ENCODE peak calls at places on chromosomes 1 and 21, in six cellular contexts. I is activated CD4-positive, alpha-beta T cell treated with anti-CD3 and anti-CD28 coated beads for 24 hours; H is mesenteric fat pad; A is NAMALWA; Z is heart left ventricle; Q is iris pigment epithelial cell. Y is an unnamed sample.

GRCh38 chr1:8026976-8027747 is 1.1 kb upstream of the ERRFI1 start:
- DNase-seq in I (no peak), H (no peak), A (no peak), Z (no peak), Q (peak), Y (no peak)

GRCh38 chr21:16059981-16060380 is 330.2 kb downstream of the USP25 start:
- DNase-seq in I (no peak), H (no peak), A (no peak), Z (no peak), Q (no peak), Y (no peak)

GRCh38 chr1:60553730-60554129 is 480.2 kb upstream of the C1orf87 start:
- DNase-seq in I (no peak), H (no peak), A (no peak), Z (no peak), Q (no peak), Y (no peak)

GRCh38 chr21:31173881-31174555 is 135.7 kb upstream of the KRTAP19-8 start:
- DNase-seq in I (no peak), H (no peak), A (no peak), Z (peak), Q (no peak), Y (no peak)

GRCh38 chr1:87334351-87335174 is 5.9 kb downstream of the LMO4 start:
- DNase-seq in I (no peak), H (no peak), A (peak), Z (no peak), Q (peak), Y (no peak)

GRCh38 chr1:156110252-156110651 is 4.3 kb upstream of the LMNA start:
- DNase-seq in I (no peak), H (no peak), A (no peak), Z (no peak), Q (no peak), Y (no peak)

GRCh38 chr1:64898107-64898861 is 68.1 kb downstream of the JAK1 start:
- DNase-seq in I (no peak), H (no peak), A (peak), Z (peak), Q (peak), Y (peak)

GRCh38 chr1:200364121-200364759 is 45.6 kb downstream of the ZNF281 start:
- DNase-seq in I (no peak), H (no peak), A (no peak), Z (no peak), Q (peak), Y (no peak)

GRCh38 chr21:35164971-35165483 is 115.9 kb upstream of the RUNX1 start:
- DNase-seq in I (no peak), H (no peak), A (no peak), Z (no peak), Q (no peak), Y (no peak)

GRCh38 chr1:117048431-117049133 is 11.5 kb upstream of the TTF2 start:
- DNase-seq in I (no peak), H (no peak), A (no peak), Z (no peak), Q (no peak), Y (no peak)

GRCh38 chr1:144551543-144552424 is 40.9 kb upstream of the PPIAL4F start:
- DNase-seq in I (peak), H (peak), A (peak), Z (peak), Q (peak), Y (no peak)

GRCh38 chr1:244836135-244836521 is 670 bp downstream of the COX20 start:
- DNase-seq in I (no peak), H (no peak), A (peak), Z (no peak), Q (peak), Y (peak)

GRCh38 chr1:202002447-202002846 is 7.9 kb upstream of the ELF3 start:
- DNase-seq in I (no peak), H (no peak), A (no peak), Z (no peak), Q (no peak), Y (no peak)

GRCh38 chr1:172117800-172118199 is 276.5 kb downstream of the DNM3 start:
- DNase-seq in I (no peak), H (no peak), A (no peak), Z (no peak), Q (no peak), Y (no peak)

GRCh38 chr1:199018471-199019135 is 379.8 kb downstream of the PTPRC start:
- DNase-seq in I (no peak), H (no peak), A (no peak), Z (no peak), Q (no peak), Y (no peak)

GRCh38 chr1:8563944-8564537 is 246.1 kb downstream of the SLC45A1 start:
- DNase-seq in I (no peak), H (no peak), A (no peak), Z (no peak), Q (no peak), Y (no peak)

GRCh38 chr1:66022904-66023620 is 230.4 kb downstream of the PDE4B start:
- DNase-seq in I (no peak), H (no peak), A (peak), Z (no peak), Q (peak), Y (no peak)

GRCh38 chr1:205240118-205240517 is 12.4 kb downstream of the TMCC2 start:
- DNase-seq in I (no peak), H (peak), A (no peak), Z (no peak), Q (no peak), Y (no peak)

GRCh38 chr1:81493102-81493864 is 307.5 kb upstream of the ADGRL2 start:
- DNase-seq in I (no peak), H (no peak), A (no peak), Z (no peak), Q (no peak), Y (no peak)

GRCh38 chr1:202638019-202638887 is 72.0 kb downstream of the SYT2 start:
- DNase-seq in I (no peak), H (no peak), A (no peak), Z (no peak), Q (no peak), Y (peak)

GRCh38 chr21:38822754-38823374 is 17.1 kb downstream of the ETS2 start:
- DNase-seq in I (no peak), H (no peak), A (no peak), Z (peak), Q (no peak), Y (no peak)

GRCh38 chr1:225131869-225132268 is 202.4 kb downstream of the DNAH14 start:
- DNase-seq in I (no peak), H (no peak), A (no peak), Z (no peak), Q (no peak), Y (no peak)

GRCh38 chr1:43274125-43274803 is 4.5 kb downstream of the TMEM125 start:
- DNase-seq in I (no peak), H (peak), A (peak), Z (no peak), Q (peak), Y (peak)

GRCh38 chr1:149848811-149849210 is 50.6 kb upstream of the BOLA1 start:
- DNase-seq in I (no peak), H (no peak), A (peak), Z (no peak), Q (peak), Y (no peak)

Y was measured in NCI-H1417.